ENCODE peak calls at places on chromosomes 16 and 17, in five cellular contexts. One of them, this sample, is unnamed.

GRCh38 chr16:678209-678857 is 1.9 kb upstream of the STUB1 start:
- DNase-seq in Daoy: no peak
- DNase-seq in skeletal muscle cell: no peak
- DNase-seq in T-helper 1 cell: no peak
- DNase-seq in fibroblast of pulmonary artery: no peak
- DNase-seq in this sample: no peak

GRCh38 chr16:59973966-59974365 is 1239.8 kb upstream of the GOT2 start:
- DNase-seq in Daoy: no peak
- DNase-seq in skeletal muscle cell: no peak
- DNase-seq in T-helper 1 cell: no peak
- DNase-seq in fibroblast of pulmonary artery: no peak
- DNase-seq in this sample: no peak

GRCh38 chr17:64496348-64496785 is 487 bp downstream of the POLG2 start:
- DNase-seq in Daoy: no peak
- DNase-seq in skeletal muscle cell: no peak
- DNase-seq in T-helper 1 cell: no peak
- DNase-seq in fibroblast of pulmonary artery: no peak
- DNase-seq in this sample: peak

GRCh38 chr17:41530062-41531048 is 2.2 kb upstream of the KRT19 start:
- DNase-seq in Daoy: peak
- DNase-seq in skeletal muscle cell: peak
- DNase-seq in T-helper 1 cell: no peak
- DNase-seq in fibroblast of pulmonary artery: peak
- DNase-seq in this sample: peak

GRCh38 chr16:67100569-67101300 is 9.0 kb upstream of the PHAF1 start:
- DNase-seq in Daoy: no peak
- DNase-seq in skeletal muscle cell: no peak
- DNase-seq in T-helper 1 cell: no peak
- DNase-seq in fibroblast of pulmonary artery: peak
- DNase-seq in this sample: peak

GRCh38 chr17:1562178-1562643 is 381 bp downstream of the PITPNA start:
- DNase-seq in Daoy: no peak
- DNase-seq in skeletal muscle cell: no peak
- DNase-seq in T-helper 1 cell: no peak
- DNase-seq in fibroblast of pulmonary artery: no peak
- DNase-seq in this sample: no peak

GRCh38 chr17:28746611-28747045 is 2.8 kb downstream of the TRAF4 start:
- DNase-seq in Daoy: no peak
- DNase-seq in skeletal muscle cell: peak
- DNase-seq in T-helper 1 cell: no peak
- DNase-seq in fibroblast of pulmonary artery: no peak
- DNase-seq in this sample: no peak

GRCh38 chr16:27359615-27360014 is 42.4 kb upstream of the IL21R start:
- DNase-seq in Daoy: no peak
- DNase-seq in skeletal muscle cell: no peak
- DNase-seq in T-helper 1 cell: no peak
- DNase-seq in fibroblast of pulmonary artery: no peak
- DNase-seq in this sample: no peak

GRCh38 chr16:7581175-7581574 is 248.5 kb downstream of the RBFOX1 start:
- DNase-seq in Daoy: no peak
- DNase-seq in skeletal muscle cell: no peak
- DNase-seq in T-helper 1 cell: no peak
- DNase-seq in fibroblast of pulmonary artery: no peak
- DNase-seq in this sample: no peak

GRCh38 chr17:164536-165235 is 16.8 kb downstream of the DOC2B start:
- DNase-seq in Daoy: peak
- DNase-seq in skeletal muscle cell: no peak
- DNase-seq in T-helper 1 cell: peak
- DNase-seq in fibroblast of pulmonary artery: peak
- DNase-seq in this sample: peak

GRCh38 chr16:66988197-66988788 is at the start of gene CES4A:
- DNase-seq in Daoy: peak
- DNase-seq in skeletal muscle cell: peak
- DNase-seq in T-helper 1 cell: no peak
- DNase-seq in fibroblast of pulmonary artery: peak
- DNase-seq in this sample: peak

GRCh38 chr17:64261422-64262124 is 1.5 kb downstream of the TEX2 start:
- DNase-seq in Daoy: no peak
- DNase-seq in skeletal muscle cell: no peak
- DNase-seq in T-helper 1 cell: no peak
- DNase-seq in fibroblast of pulmonary artery: no peak
- DNase-seq in this sample: no peak

GRCh38 chr16:56226187-56226586 is 34.9 kb downstream of the GNAO1 start:
- DNase-seq in Daoy: no peak
- DNase-seq in skeletal muscle cell: no peak
- DNase-seq in T-helper 1 cell: no peak
- DNase-seq in fibroblast of pulmonary artery: no peak
- DNase-seq in this sample: peak

GRCh38 chr17:7314719-7315569 is at the start of gene GPS2:
- DNase-seq in Daoy: peak
- DNase-seq in skeletal muscle cell: no peak
- DNase-seq in T-helper 1 cell: peak
- DNase-seq in fibroblast of pulmonary artery: peak
- DNase-seq in this sample: peak

GRCh38 chr16:57627184-57627871 is 1.1 kb upstream of the ADGRG1 start:
- DNase-seq in Daoy: peak
- DNase-seq in skeletal muscle cell: peak
- DNase-seq in T-helper 1 cell: no peak
- DNase-seq in fibroblast of pulmonary artery: peak
- DNase-seq in this sample: peak

GRCh38 chr17:80737106-80738019 is 192.7 kb downstream of the RPTOR start:
- DNase-seq in Daoy: no peak
- DNase-seq in skeletal muscle cell: no peak
- DNase-seq in T-helper 1 cell: no peak
- DNase-seq in fibroblast of pulmonary artery: no peak
- DNase-seq in this sample: no peak

GRCh38 chr17:82655523-82655922 is 7.3 kb upstream of the WDR45B start:
- DNase-seq in Daoy: no peak
- DNase-seq in skeletal muscle cell: no peak
- DNase-seq in T-helper 1 cell: no peak
- DNase-seq in fibroblast of pulmonary artery: no peak
- DNase-seq in this sample: no peak

This sample was measured in RPMI7951.